ENCODE peak calls at places on chromosome 3, in eight cellular contexts. V is kidney, P is Caco-2, K is lower leg skin, E is osteocyte, C is neural crest cell, B is AG10803, L is hepatocyte. R is an unnamed sample.

GRCh38 chr3:30401971-30402370 is 204.4 kb upstream of the TGFBR2 start:
- DNase-seq in V (no peak), P (no peak), K (peak), E (no peak), C (no peak), B (peak), L (no peak), R (no peak)

GRCh38 chr3:39327746-39328349 is 1.7 kb upstream of the CCR8 start:
- DNase-seq in V (no peak), P (no peak), K (no peak), E (no peak), C (no peak), B (no peak), L (no peak), R (no peak)

GRCh38 chr3:174068035-174068434 is 670.5 kb downstream of the NLGN1 start:
- DNase-seq in V (no peak), P (no peak), K (no peak), E (no peak), C (no peak), B (no peak), L (no peak), R (no peak)

GRCh38 chr3:17639257-17639656 is 103.2 kb downstream of the TBC1D5 start:
- DNase-seq in V (no peak), P (no peak), K (no peak), E (no peak), C (no peak), B (peak), L (no peak), R (no peak)

GRCh38 chr3:190188197-190188596 is 67.5 kb upstream of the P3H2 start:
- DNase-seq in V (no peak), P (no peak), K (no peak), E (no peak), C (no peak), B (peak), L (no peak), R (no peak)

GRCh38 chr3:66723231-66723630 is 222.4 kb upstream of the LRIG1 start:
- DNase-seq in V (no peak), P (no peak), K (no peak), E (no peak), C (no peak), B (no peak), L (no peak), R (no peak)

GRCh38 chr3:58109752-58110151 is 101.0 kb downstream of the DNASE1L3 start:
- DNase-seq in V (no peak), P (no peak), K (no peak), E (no peak), C (no peak), B (no peak), L (no peak), R (no peak)

GRCh38 chr3:66789584-66790237 is 208.4 kb upstream of the KBTBD8 start:
- DNase-seq in V (peak), P (no peak), K (no peak), E (no peak), C (no peak), B (peak), L (no peak), R (no peak)

GRCh38 chr3:53516339-53516738 is 21.9 kb downstream of the CACNA1D start:
- DNase-seq in V (no peak), P (no peak), K (no peak), E (no peak), C (no peak), B (no peak), L (no peak), R (no peak)

GRCh38 chr3:31466016-31466415 is 66.7 kb upstream of the STT3B start:
- DNase-seq in V (no peak), P (no peak), K (no peak), E (no peak), C (no peak), B (peak), L (no peak), R (no peak)

GRCh38 chr3:27293954-27294353 is 75.2 kb downstream of the NEK10 start:
- DNase-seq in V (no peak), P (no peak), K (no peak), E (no peak), C (no peak), B (no peak), L (no peak), R (no peak)

GRCh38 chr3:97432914-97433313 is 331.6 kb upstream of the ARL6 start:
- DNase-seq in V (no peak), P (no peak), K (no peak), E (no peak), C (no peak), B (no peak), L (no peak), R (no peak)

GRCh38 chr3:112132975-112133448 is at the start of gene GCSAM:
- DNase-seq in V (no peak), P (no peak), K (peak), E (no peak), C (no peak), B (no peak), L (no peak), R (no peak)

GRCh38 chr3:76107935-76108570 is 322.7 kb upstream of the ZNF717 start:
- DNase-seq in V (no peak), P (peak), K (no peak), E (no peak), C (no peak), B (peak), L (peak), R (no peak)

GRCh38 chr3:178665747-178666146 is 129.5 kb downstream of the KCNMB2 start:
- DNase-seq in V (no peak), P (no peak), K (no peak), E (no peak), C (no peak), B (no peak), L (no peak), R (no peak)

GRCh38 chr3:106247902-106248684 is 379.3 kb upstream of the CBLB start:
- DNase-seq in V (no peak), P (no peak), K (no peak), E (no peak), C (no peak), B (peak), L (no peak), R (no peak)

GRCh38 chr3:36729204-36730056 is 34.9 kb downstream of the DCLK3 start:
- DNase-seq in V (no peak), P (peak), K (no peak), E (no peak), C (no peak), B (peak), L (peak), R (no peak)

GRCh38 chr3:196240424-196240823 is 24.1 kb downstream of the SLC51A start:
- DNase-seq in V (no peak), P (no peak), K (no peak), E (no peak), C (no peak), B (no peak), L (no peak), R (no peak)

GRCh38 chr3:40104441-40104840 is 205.1 kb upstream of the EIF1B start:
- DNase-seq in V (no peak), P (no peak), K (no peak), E (no peak), C (no peak), B (no peak), L (no peak), R (no peak)

GRCh38 chr3:122515020-122515468 is 305 bp upstream of the KPNA1 start:
- DNase-seq in V (no peak), P (no peak), K (no peak), E (no peak), C (no peak), B (no peak), L (no peak), R (no peak)

GRCh38 chr3:45462522-45463262 is 74.3 kb downstream of the LARS2 start:
- DNase-seq in V (no peak), P (no peak), K (no peak), E (no peak), C (no peak), B (no peak), L (no peak), R (no peak)

GRCh38 chr3:79367066-79367465 is 400.7 kb downstream of the ROBO1 start:
- DNase-seq in V (no peak), P (no peak), K (no peak), E (no peak), C (no peak), B (peak), L (no peak), R (no peak)

GRCh38 chr3:117252208-117252607 is 542.6 kb downstream of the TUSC7 start:
- DNase-seq in V (no peak), P (no peak), K (no peak), E (no peak), C (no peak), B (no peak), L (peak), R (no peak)

GRCh38 chr3:34856081-34856480 is 783.2 kb upstream of the ARPP21 start:
- DNase-seq in V (no peak), P (no peak), K (no peak), E (no peak), C (no peak), B (no peak), L (no peak), R (no peak)

GRCh38 chr3:191260431-191261303 is 61.6 kb downstream of the OSTN start:
- DNase-seq in V (no peak), P (no peak), K (no peak), E (no peak), C (no peak), B (no peak), L (no peak), R (no peak)

GRCh38 chr3:113234688-113235260 is 23.4 kb downstream of the BOC start:
- DNase-seq in V (no peak), P (no peak), K (no peak), E (no peak), C (no peak), B (peak), L (no peak), R (no peak)

GRCh38 chr3:139629033-139629432 is 48.7 kb downstream of the NMNAT3 start:
- DNase-seq in V (no peak), P (peak), K (no peak), E (no peak), C (no peak), B (peak), L (no peak), R (no peak)

GRCh38 chr3:12541625-12542024 is 3.7 kb downstream of the MKRN2OS start:
- DNase-seq in V (no peak), P (no peak), K (no peak), E (no peak), C (no peak), B (no peak), L (peak), R (no peak)

GRCh38 chr3:190130700-190131099 is 10.0 kb upstream of the P3H2 start:
- DNase-seq in V (no peak), P (no peak), K (no peak), E (no peak), C (no peak), B (peak), L (no peak), R (no peak)

GRCh38 chr3:78659386-78659987 is 1108.3 kb downstream of the ROBO1 start:
- DNase-seq in V (no peak), P (peak), K (peak), E (no peak), C (peak), B (peak), L (peak), R (no peak)

DNA sequence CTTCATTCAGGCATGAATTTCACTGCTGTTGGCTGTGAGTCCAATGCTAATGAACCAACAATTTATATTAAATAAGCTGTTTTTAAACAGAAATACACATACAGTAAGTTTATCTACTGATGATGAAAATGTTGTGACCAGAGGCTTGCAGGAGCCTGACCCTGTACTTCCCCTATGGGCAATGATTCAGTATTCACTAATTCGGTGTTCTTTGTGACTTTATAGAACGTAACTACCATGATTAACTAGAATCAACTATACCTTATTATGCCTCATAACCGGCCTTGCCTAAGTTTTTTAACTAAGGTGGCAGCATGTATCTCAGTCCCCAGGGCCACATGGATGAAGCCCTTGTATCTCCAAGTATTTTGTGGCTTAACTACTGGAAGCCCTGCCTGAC is 11.8 kb upstream of the CLDN18 start:
- DNase-seq in V (no peak), P (no peak), K (no peak), E (no peak), C (no peak), B (no peak), L (no peak), R (no peak)
- TF ChIP-seq CTCF in V (no peak), P (no peak), K (no peak), E (no peak), C (no peak), B (no peak), L (no peak), R (no peak)

DNA sequence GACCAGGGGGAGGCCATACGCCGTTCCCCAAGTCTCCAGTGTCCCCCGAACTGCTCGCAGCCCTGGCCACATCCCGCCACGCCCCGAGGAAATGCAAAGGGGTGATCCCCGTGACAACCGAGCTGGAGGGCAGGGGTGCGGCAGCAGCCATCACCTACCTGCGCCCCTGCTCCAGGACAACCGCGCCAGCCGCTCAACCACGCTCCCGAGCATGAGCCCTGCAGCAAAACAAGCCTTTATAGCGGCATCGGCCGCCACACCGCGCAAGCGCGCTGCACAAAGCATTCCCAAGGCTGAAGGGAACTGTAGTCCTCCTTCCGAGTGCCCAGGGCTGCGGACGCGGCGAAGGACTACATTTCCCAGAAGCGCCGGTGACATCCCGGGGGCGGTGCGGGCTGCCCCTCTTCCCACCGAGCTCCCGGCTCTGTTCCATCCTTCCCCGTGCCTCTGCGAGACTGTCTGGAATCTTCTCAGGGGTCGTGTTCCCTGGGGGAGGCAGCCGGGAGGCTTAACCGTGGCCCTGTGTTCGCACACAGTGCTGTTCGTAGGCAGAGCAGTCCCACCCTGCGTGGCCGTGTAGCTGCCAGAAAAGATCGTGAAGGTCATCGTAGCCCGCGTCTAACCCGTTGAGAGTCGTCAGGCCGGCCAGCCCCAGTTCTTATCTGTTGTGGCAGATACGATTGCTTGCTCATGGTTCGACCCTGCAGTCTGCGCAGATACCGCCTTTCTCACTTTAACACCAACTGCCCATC is at the start of gene ABCC5:
- DNase-seq in V (peak), P (peak), K (peak), E (peak), C (peak), B (peak), L (peak), R (peak)
- TF ChIP-seq CTCF in V (no peak), P (peak), K (no peak), E (peak), C (peak), B (peak), L (peak), R (peak)

GRCh38 chr3:3178498-3179328 is 778 bp downstream of the CRBN start:
- DNase-seq in V (no peak), P (no peak), K (no peak), E (no peak), C (no peak), B (no peak), L (no peak), R (no peak)

GRCh38 chr3:3179407-3180094 is at the start of gene CRBN:
- DNase-seq in V (peak), P (peak), K (peak), E (peak), C (peak), B (peak), L (peak), R (peak)

GRCh38 chr3:3184876-3185275 is 5.4 kb upstream of the CRBN start:
- DNase-seq in V (no peak), P (no peak), K (no peak), E (no peak), C (no peak), B (no peak), L (no peak), R (no peak)

GRCh38 chr3:3177861-3178497 is 1.5 kb downstream of the CRBN start:
- DNase-seq in V (no peak), P (no peak), K (no peak), E (no peak), C (no peak), B (no peak), L (no peak), R (no peak)

GRCh38 chr3:3180421-3180820 is 930 bp upstream of the CRBN start:
- DNase-seq in V (no peak), P (no peak), K (no peak), E (no peak), C (no peak), B (no peak), L (no peak), R (no peak)
- TF ChIP-seq CTCF in V (no peak), P (no peak), K (no peak), E (no peak), C (no peak), B (no peak), L (no peak), R (no peak)

DNA sequence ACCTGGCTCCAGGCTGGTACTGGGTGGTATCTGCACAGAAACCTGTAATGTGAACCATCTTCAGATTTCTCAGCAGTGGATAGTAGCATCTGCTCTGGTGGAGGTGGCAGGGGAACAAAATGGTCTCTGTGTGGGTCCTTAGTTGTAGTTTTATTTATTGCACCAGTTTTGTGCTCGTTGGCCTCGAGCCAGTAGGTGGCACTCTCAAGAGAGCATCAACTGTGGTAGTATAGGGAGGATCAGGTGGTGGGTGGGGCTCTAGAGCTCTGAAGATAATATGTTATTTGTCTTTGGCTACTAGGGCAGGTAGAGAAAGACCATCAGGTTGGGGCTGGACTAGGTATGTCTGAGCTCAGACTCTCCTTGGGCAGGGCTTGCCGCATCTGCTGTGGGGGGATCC is 254.0 kb upstream of the GPR149 start:
- DNase-seq in V (no peak), P (peak), K (no peak), E (no peak), C (no peak), B (no peak), L (no peak), R (no peak)
- TF ChIP-seq CTCF in V (no peak), P (peak), K (no peak), E (no peak), C (peak), B (no peak), L (no peak), R (no peak)

GRCh38 chr3:47418167-47419082 is 37.6 kb downstream of the PTPN23 start:
- DNase-seq in V (no peak), P (no peak), K (no peak), E (no peak), C (no peak), B (no peak), L (no peak), R (peak)
- TF ChIP-seq CTCF in V (no peak), P (no peak), K (no peak), E (no peak), C (peak), B (peak), L (no peak), R (no peak)

GRCh38 chr3:127590593-127591477 is at the start of gene TPRA1:
- DNase-seq in V (peak), P (peak), K (peak), E (peak), C (peak), B (peak), L (peak), R (no peak)
- TF ChIP-seq CTCF in V (no peak), P (no peak), K (no peak), E (peak), C (no peak), B (peak), L (peak), R (peak)

GRCh38 chr3:187678869-187679268 is 8.7 kb upstream of the SST start:
- DNase-seq in V (no peak), P (peak), K (no peak), E (no peak), C (peak), B (peak), L (peak), R (no peak)
- TF ChIP-seq CTCF in V (peak), P (peak), K (no peak), E (peak), C (peak), B (peak), L (peak), R (peak)

R was measured in chondrocyte.